ENCODE peak calls at places on chromosomes 16 and 17, in nine cellular contexts. M, H, K, L, T, D, J, X and O are unnamed samples.

GRCh38 chr16:27326738-27327585 is 13.2 kb downstream of the IL4R start:
- DNase-seq in M (peak; percentile 34), H (peak; percentile 69), K (peak; percentile 71), L (no peak), T (peak; percentile 59), D (no peak), J (no peak), X (peak; percentile 78), O (no peak)

GRCh38 chr17:37339321-37339720 is 36.5 kb upstream of the C17orf78 start:
- DNase-seq in M (no peak), H (no peak), K (no peak), L (no peak), T (no peak), D (no peak), J (no peak), X (no peak), O (no peak)

GRCh38 chr17:68381076-68381900 is 76.0 kb downstream of the WIPI1 start:
- DNase-seq in M (no peak), H (no peak), K (peak; percentile 41), L (no peak), T (no peak), D (no peak), J (no peak), X (no peak), O (no peak)

GRCh38 chr16:65617421-65617820 is 495.6 kb upstream of the CDH11 start:
- DNase-seq in M (no peak), H (no peak), K (no peak), L (no peak), T (no peak), D (no peak), J (no peak), X (no peak), O (no peak)

GRCh38 chr17:39173539-39174274 is 7.7 kb upstream of the ARL5C start:
- DNase-seq in M (no peak), H (no peak), K (no peak), L (no peak), T (no peak), D (no peak), J (no peak), X (no peak), O (no peak)

GRCh38 chr17:81253358-81254131 is 14.4 kb downstream of the NDUFAF8 start:
- DNase-seq in M (peak; percentile 58), H (peak; percentile 25), K (peak; percentile 57), L (peak; percentile 52), T (peak; percentile 73), D (peak; percentile 41), J (peak; percentile 72), X (no peak), O (peak; percentile 45)

GRCh38 chr17:78495634-78496033 is 81.6 kb downstream of the DNAH17 start:
- DNase-seq in M (no peak), H (no peak), K (no peak), L (no peak), T (no peak), D (no peak), J (no peak), X (no peak), O (no peak)

GRCh38 chr16:85583491-85584181 is 29.5 kb upstream of the GSE1 start:
- DNase-seq in M (no peak), H (no peak), K (no peak), L (no peak), T (peak; percentile 58), D (no peak), J (no peak), X (no peak), O (peak; percentile 79)

GRCh38 chr17:30278032-30278431 is 13.7 kb downstream of the BLMH start:
- DNase-seq in M (no peak), H (no peak), K (peak; percentile 28), L (no peak), T (no peak), D (no peak), J (no peak), X (peak; percentile 20), O (peak; percentile 22)

GRCh38 chr16:50520451-50521245 is 27.5 kb upstream of the NKD1 start:
- DNase-seq in M (no peak), H (no peak), K (peak; percentile 9), L (no peak), T (peak; percentile 7), D (no peak), J (no peak), X (no peak), O (no peak)

GRCh38 chr16:22296225-22297113 is 740 bp upstream of the POLR3E start:
- DNase-seq in M (no peak), H (no peak), K (no peak), L (no peak), T (no peak), D (no peak), J (no peak), X (no peak), O (no peak)

GRCh38 chr17:4733073-4733531 is 1.9 kb downstream of the MED11 start:
- DNase-seq in M (no peak), H (peak; percentile 34), K (no peak), L (no peak), T (no peak), D (no peak), J (no peak), X (no peak), O (no peak)

GRCh38 chr17:31527606-31528005 is 136.1 kb downstream of the RAB11FIP4 start:
- DNase-seq in M (no peak), H (no peak), K (no peak), L (no peak), T (no peak), D (no peak), J (no peak), X (no peak), O (no peak)

GRCh38 chr17:48505788-48506187 is 25.0 kb downstream of the HOXB1 start:
- DNase-seq in M (peak; percentile 42), H (no peak), K (no peak), L (peak; percentile 51), T (no peak), D (peak; percentile 48), J (peak; percentile 71), X (no peak), O (no peak)

GRCh38 chr17:68382582-68383085 is 74.7 kb downstream of the WIPI1 start:
- DNase-seq in M (no peak), H (no peak), K (no peak), L (no peak), T (no peak), D (no peak), J (no peak), X (no peak), O (no peak)

GRCh38 chr17:63189082-63189481 is 223.0 kb downstream of the TANC2 start:
- DNase-seq in M (no peak), H (no peak), K (no peak), L (no peak), T (no peak), D (no peak), J (no peak), X (no peak), O (no peak)

GRCh38 chr16:49282690-49283375 is 1.2 kb upstream of the CBLN1 start:
- DNase-seq in M (no peak), H (peak; percentile 38), K (no peak), L (no peak), T (no peak), D (no peak), J (no peak), X (no peak), O (peak; percentile 41)

GRCh38 chr16:50835358-50836060 is 93.6 kb downstream of the CYLD start:
- DNase-seq in M (no peak), H (no peak), K (no peak), L (no peak), T (peak; percentile 25), D (no peak), J (no peak), X (no peak), O (no peak)

GRCh38 chr17:77869041-77869595 is 89.4 kb upstream of the TNRC6C start:
- DNase-seq in M (no peak), H (no peak), K (no peak), L (no peak), T (no peak), D (no peak), J (no peak), X (no peak), O (no peak)

GRCh38 chr16:50299508-50300105 is 33.3 kb downstream of the ADCY7 start:
- DNase-seq in M (no peak), H (peak; percentile 24), K (no peak), L (no peak), T (no peak), D (no peak), J (no peak), X (no peak), O (no peak)

GRCh38 chr17:77891602-77892001 is 66.9 kb upstream of the TNRC6C start:
- DNase-seq in M (peak; percentile 1), H (no peak), K (no peak), L (no peak), T (no peak), D (no peak), J (no peak), X (no peak), O (no peak)

GRCh38 chr16:11521019-11521418 is 65.7 kb downstream of the LITAF start:
- DNase-seq in M (no peak), H (no peak), K (no peak), L (no peak), T (no peak), D (no peak), J (no peak), X (no peak), O (no peak)
- H3K9me3 ChIP-seq in M (no peaks in the 10 kb centered on the region), H (no peaks in the 10 kb centered on the region), K (no peaks in the 10 kb centered on the region), L (no peaks in the 10 kb centered on the region), T (no peaks in the 10 kb centered on the region), D (no peaks in the 10 kb centered on the region), J (no peaks in the 10 kb centered on the region), X (peaks cover 15% of the 10 kb centered on the region), O (no peaks in the 10 kb centered on the region)

GRCh38 chr17:27181935-27182334 is 112.0 kb upstream of the WSB1 start:
- DNase-seq in M (no peak), H (no peak), K (no peak), L (no peak), T (no peak), D (no peak), J (no peak), X (no peak), O (no peak)

DNA sequence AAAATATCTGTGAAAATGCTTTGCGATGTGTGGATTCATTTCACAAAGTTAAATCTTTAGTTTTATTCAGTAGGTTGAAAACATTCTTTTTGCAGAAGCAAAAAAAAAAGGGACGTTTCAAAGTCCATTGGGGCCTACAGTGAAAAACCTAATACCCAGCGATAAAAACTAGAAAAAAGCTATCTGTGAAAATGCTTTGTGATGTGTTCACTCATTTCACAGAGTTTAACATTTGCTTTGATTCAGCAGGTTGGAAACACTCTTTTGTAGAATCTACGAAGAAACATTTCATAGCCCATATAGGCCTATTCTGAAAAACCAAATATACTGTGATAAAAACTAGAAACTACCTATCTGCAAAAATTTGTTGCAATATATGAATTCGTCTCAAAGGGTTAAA is 113.6 kb upstream of the WSB1 start:
- DNase-seq in M (no peak), H (no peak), K (no peak), L (no peak), T (no peak), D (no peak), J (no peak), X (no peak), O (no peak)
- H3K9me3 ChIP-seq in M (peaks cover 22% of the 10 kb centered on the region), H (peaks cover 2% of the 10 kb centered on the region), K (no peaks in the 10 kb centered on the region), L (peaks cover 6% of the 10 kb centered on the region), T (no peaks in the 10 kb centered on the region), D (peaks cover 22% of the 10 kb centered on the region), J (no peaks in the 10 kb centered on the region), X (peaks cover 22% of the 10 kb centered on the region), O (peaks cover 2% of the 10 kb centered on the region)

GRCh38 chr16:89990799-89991198 is 28.5 kb downstream of the DBNDD1 start:
- DNase-seq in M (no peak), H (no peak), K (no peak), L (no peak), T (no peak), D (no peak), J (no peak), X (no peak), O (no peak)
- H3K9me3 ChIP-seq in M (no peaks in the 10 kb centered on the region), H (no peaks in the 10 kb centered on the region), K (no peaks in the 10 kb centered on the region), L (no peaks in the 10 kb centered on the region), T (no peaks in the 10 kb centered on the region), D (no peaks in the 10 kb centered on the region), J (peaks cover 34% of the 10 kb centered on the region), X (no peaks in the 10 kb centered on the region), O (no peaks in the 10 kb centered on the region)

GRCh38 chr16:79337906-79338305 is 262.6 kb downstream of the MAF start:
- DNase-seq in M (no peak), H (no peak), K (no peak), L (no peak), T (no peak), D (no peak), J (no peak), X (no peak), O (no peak)
- H3K9me3 ChIP-seq in M (no peaks in the 10 kb centered on the region), H (no peaks in the 10 kb centered on the region), K (no peaks in the 10 kb centered on the region), L (no peaks in the 10 kb centered on the region), T (no peaks in the 10 kb centered on the region), D (no peaks in the 10 kb centered on the region), J (no peaks in the 10 kb centered on the region), X (peaks cover 5% of the 10 kb centered on the region), O (no peaks in the 10 kb centered on the region)